ENCODE peak calls at places on chromosomes 13 and 19, in seven cellular contexts. J is uterus; P is CD8-positive, alpha-beta T cell; X is heart right ventricle; R is tibial artery; H is hepatocyte; C is MM.1S. L is an unnamed sample.

GRCh38 chr19:45098521-45099464 is 5.8 kb downstream of the PPP1R37 start:
- DNase-seq in P (no peak), R (no peak), X (peak; percentile 44), C (no peak), H (no peak), J (peak; percentile 35), L (no peak)

GRCh38 chr19:1945899-1946298 is 4.9 kb downstream of the CSNK1G2 start:
- DNase-seq in P (peak; percentile 30), J (no peak), H (peak; percentile 53), X (peak; percentile 32), R (no peak), C (no peak), L (peak; percentile 36)

GRCh38 chr13:43196171-43196611 is 172.8 kb downstream of the DNAJC15 start:
- DNase-seq in P (no peak), R (no peak), J (peak; percentile 46), X (peak; percentile 47), C (no peak), H (no peak), L (no peak)

GRCh38 chr19:19591133-19591825 is 27.2 kb downstream of the PBX4 start:
- DNase-seq in J (no peak), X (no peak), R (no peak), P (peak; percentile 60), H (peak; percentile 75), C (no peak), L (peak; percentile 60)

GRCh38 chr13:60398438-60398891 is 1.4 kb downstream of the TDRD3 start:
- DNase-seq in J (no peak), R (no peak), C (no peak), H (no peak), X (no peak), P (no peak), L (no peak)

GRCh38 chr19:10116085-10116865 is 3.4 kb downstream of the EIF3G start:
- DNase-seq in C (no peak), P (no peak), X (no peak), R (no peak), H (no peak), J (no peak), L (no peak)

GRCh38 chr13:28684257-28684656 is 25.3 kb downstream of the POMP start:
- DNase-seq in J (no peak), P (no peak), C (no peak), R (no peak), H (peak; percentile 21), X (no peak), L (no peak)

GRCh38 chr13:34201050-34201913 is 383.3 kb downstream of the RFC3 start:
- DNase-seq in J (no peak), X (peak; percentile 15), H (peak; percentile 30), P (no peak), C (no peak), R (no peak), L (no peak)

GRCh38 chr13:50365683-50366391 is 350.6 kb downstream of the KCNRG start:
- DNase-seq in C (peak; percentile 91), J (no peak), X (no peak), H (peak; percentile 13), R (no peak), P (peak; percentile 22), L (peak; percentile 55)

GRCh38 chr19:50994129-50994528 is 7.3 kb downstream of the KLK8 start:
- DNase-seq in H (no peak), J (no peak), P (no peak), X (no peak), R (no peak), C (no peak), L (no peak)

GRCh38 chr19:51071006-51071405 is 6.1 kb upstream of the KLK13 start:
- DNase-seq in R (no peak), X (no peak), H (no peak), C (no peak), P (no peak), J (no peak), L (no peak)

GRCh38 chr13:54206601-54207000 is 1178.0 kb downstream of the OLFM4 start:
- DNase-seq in H (no peak), J (no peak), X (no peak), P (no peak), C (no peak), R (no peak), L (no peak)

GRCh38 chr13:29538625-29538976 is 56.9 kb downstream of the SLC7A1 start:
- DNase-seq in P (no peak), R (no peak), J (no peak), C (no peak), X (no peak), H (no peak), L (no peak)

GRCh38 chr13:47251771-47252170 is 354.9 kb upstream of the HTR2A start:
- DNase-seq in J (no peak), H (no peak), P (no peak), R (no peak), X (no peak), C (no peak), L (no peak)

GRCh38 chr13:30739646-30740642 is 4.6 kb downstream of the ALOX5AP start:
- DNase-seq in C (no peak), R (no peak), X (no peak), H (no peak), P (peak; percentile 61), J (no peak), L (no peak)

GRCh38 chr13:46146898-46147297 is 35.1 kb downstream of the LCP1 start:
- DNase-seq in R (no peak), X (no peak), P (no peak), J (no peak), H (peak; percentile 52), C (no peak), L (no peak)
- TF ChIP-seq CTCF in R (no peak), X (peak; percentile 21), P (no peak), J (no peak), H (peak; percentile 52), C (no peak), L (peak; percentile 1)

DNA sequence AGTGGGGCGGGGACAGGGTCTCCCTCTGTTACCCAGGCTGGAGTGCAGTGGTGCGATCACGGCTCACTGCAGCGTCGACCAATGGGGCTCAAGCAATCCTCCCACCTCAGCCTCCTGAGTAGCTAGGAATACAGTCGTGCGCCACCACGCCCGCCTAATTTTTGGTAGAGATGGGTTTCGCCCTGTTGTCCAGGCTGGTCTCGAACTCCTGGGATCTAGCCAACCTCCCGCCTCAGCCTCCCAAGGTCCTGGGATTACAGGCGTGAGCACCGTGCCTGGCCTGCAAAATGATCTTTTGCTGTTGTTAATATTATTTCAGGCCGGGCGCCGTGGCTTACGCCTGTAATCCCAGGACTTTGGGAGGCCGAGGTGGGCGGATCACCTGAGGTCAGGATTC is 621 bp upstream of the TGDS start:
- DNase-seq in J (peak; percentile 24), P (no peak), X (peak; percentile 6), C (no peak), H (no peak), R (no peak), L (no peak)
- H3K27ac ChIP-seq in J (peak overlapping the region; percentile 74), P (no peak overlapping the region), X (peak overlapping the region; percentile 82), C (no peak overlapping the region), H (no peak overlapping the region), R (peak overlapping the region; percentile 86), L (no peak overlapping the region)

GRCh38 chr13:19766637-19767036 is 16.1 kb downstream of the PSPC1 start:
- DNase-seq in X (no peak), H (no peak), R (no peak), J (no peak), P (no peak), C (no peak), L (no peak)

GRCh38 chr13:19764237-19764636 is 18.5 kb downstream of the PSPC1 start:
- DNase-seq in X (no peak), P (no peak), H (no peak), R (no peak), C (no peak), J (no peak), L (no peak)

GRCh38 chr13:19772306-19772705 is 10.4 kb downstream of the PSPC1 start:
- DNase-seq in P (no peak), J (no peak), H (no peak), R (no peak), C (no peak), X (no peak), L (no peak)

GRCh38 chr13:19767966-19768365 is 14.8 kb downstream of the PSPC1 start:
- DNase-seq in C (no peak), R (no peak), P (no peak), X (no peak), J (no peak), H (no peak), L (no peak)

DNA sequence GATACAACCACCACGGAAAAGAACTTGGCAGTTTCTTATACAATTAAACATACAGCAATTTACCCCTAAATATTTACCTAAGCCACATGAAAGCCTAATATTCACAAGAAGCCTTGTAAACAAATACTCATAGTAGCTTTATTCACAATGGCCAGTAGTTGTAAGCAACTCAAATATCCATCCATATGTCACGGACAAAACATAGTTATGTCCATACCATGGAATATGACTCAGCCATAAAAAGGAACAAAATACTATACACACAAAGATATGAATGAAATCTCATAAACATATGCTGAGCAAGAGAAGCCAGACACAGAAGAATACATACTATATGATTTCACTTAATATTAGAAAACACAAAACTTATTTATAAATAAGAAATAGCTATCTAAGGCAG is 12.9 kb downstream of the PSPC1 start:
- DNase-seq in P (no peak), H (no peak), J (no peak), R (no peak), C (no peak), X (no peak), L (no peak)
- H3K36me3 ChIP-seq in P (peaks cover 11% of the 10 kb centered on the region), H (peaks cover 4% of the 10 kb centered on the region), J (no peaks in the 10 kb centered on the region), R (peaks cover 39% of the 10 kb centered on the region), C (no peaks in the 10 kb centered on the region), X (peaks cover 17% of the 10 kb centered on the region), L (peaks cover 27% of the 10 kb centered on the region)

GRCh38 chr19:34274284-34274826 is 20.0 kb downstream of the GARRE1 start:
- DNase-seq in J (no peak), C (no peak), H (no peak), P (no peak), R (no peak), X (no peak), L (no peak)

GRCh38 chr19:34273121-34273845 is 18.9 kb downstream of the GARRE1 start:
- DNase-seq in H (no peak), P (no peak), C (no peak), X (no peak), R (no peak), J (no peak), L (no peak)

GRCh38 chr19:34276614-34277013 is 22.3 kb downstream of the GARRE1 start:
- DNase-seq in H (no peak), R (no peak), X (no peak), P (no peak), J (no peak), C (no peak), L (no peak)

GRCh38 chr19:34275705-34276104 is 21.4 kb downstream of the GARRE1 start:
- DNase-seq in J (no peak), X (no peak), P (no peak), R (no peak), H (no peak), C (no peak), L (no peak)

DNA sequence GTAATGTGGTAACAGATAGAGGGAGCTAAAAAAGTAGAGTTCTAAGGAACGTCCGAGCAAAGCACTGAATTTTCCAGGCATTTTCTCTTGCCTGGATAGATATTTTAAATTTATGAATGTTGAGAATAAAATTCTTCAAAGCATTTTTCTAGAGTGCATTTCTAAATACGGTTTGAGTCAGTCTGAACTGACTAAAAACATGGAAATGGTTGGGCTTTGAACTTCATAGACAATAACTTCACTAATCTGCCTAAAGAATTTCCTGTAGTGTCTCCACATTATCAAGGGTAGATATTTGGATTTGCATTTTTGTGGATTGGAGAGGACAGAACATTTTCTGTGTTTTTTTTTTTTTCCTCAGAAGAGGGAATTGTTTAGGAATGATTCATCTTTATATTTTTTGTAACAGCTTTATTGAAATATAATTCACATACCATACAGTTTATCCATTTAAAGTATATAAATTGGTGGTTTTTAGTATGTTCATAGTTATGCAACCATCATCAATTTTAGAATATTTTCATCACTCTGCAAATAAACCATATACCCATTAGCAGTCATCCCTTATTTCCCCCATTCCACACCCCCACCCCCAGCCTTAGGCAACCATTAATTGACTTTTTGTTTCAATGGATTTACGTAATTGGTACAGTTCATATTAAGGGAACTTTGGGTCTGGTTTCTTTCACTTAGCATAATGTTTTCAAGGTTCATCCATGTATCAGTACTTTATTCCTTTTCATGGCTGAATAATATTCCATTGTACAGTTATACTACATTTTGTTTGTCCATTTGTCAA is 20.7 kb downstream of the GARRE1 start:
- DNase-seq in H (no peak), X (no peak), J (no peak), C (no peak), R (no peak), P (no peak), L (no peak)
- TF ChIP-seq CTCF in H (peak; percentile 6), X (no peak), J (no peak), C (no peak), R (no peak), P (no peak), L (no peak)

L was measured in lung.